ENCODE peak calls at places on chromosomes 1 and 21, in nine cellular contexts. F, J, M, O, K, Z, W, H and V are unnamed samples.

GRCh38 chr1:91281782-91282181 is 122.9 kb downstream of the HFM1 start:
- DNase-seq in K (no peak), Z (no peak), F (no peak), O (no peak), W (no peak), J (no peak), M (no peak), H (no peak), V (no peak)

GRCh38 chr1:61742620-61743431 is 546 bp downstream of the PATJ start:
- DNase-seq in Z (peak; percentile 63), K (no peak), W (peak; percentile 92), M (no peak), O (no peak), J (peak; percentile 39), H (no peak), F (peak; percentile 72), V (no peak)

GRCh38 chr1:45923343-45923742 is 119.9 kb downstream of the MAST2 start:
- DNase-seq in O (no peak), K (no peak), H (no peak), F (no peak), M (no peak), Z (no peak), W (no peak), J (no peak), V (no peak)

GRCh38 chr1:183022202-183023145 is 746 bp upstream of the LAMC1 start:
- DNase-seq in M (peak; percentile 84), F (peak; percentile 92), O (peak; percentile 56), H (peak; percentile 84), K (no peak), J (peak; percentile 99), W (peak; percentile 37), Z (peak; percentile 58), V (peak; percentile 41)

GRCh38 chr1:107804134-107804533 is 160.8 kb downstream of the VAV3 start:
- DNase-seq in M (no peak), H (peak; percentile 64), W (no peak), K (no peak), Z (no peak), J (no peak), O (no peak), F (no peak), V (peak; percentile 60)

GRCh38 chr1:35476099-35476674 is 81.0 kb downstream of the KIAA0319L start:
- DNase-seq in F (no peak), K (no peak), O (no peak), Z (no peak), H (no peak), M (no peak), J (no peak), W (no peak), V (no peak)

GRCh38 chr1:198599749-198600148 is 39.1 kb upstream of the PTPRC start:
- DNase-seq in O (no peak), J (no peak), Z (no peak), M (no peak), K (no peak), F (no peak), H (peak; percentile 24), W (no peak), V (no peak)

GRCh38 chr1:157241185-157241538 is 103.0 kb upstream of the ETV3 start:
- DNase-seq in F (no peak), K (no peak), H (no peak), W (no peak), Z (peak; percentile 36), J (no peak), M (no peak), O (no peak), V (no peak)

GRCh38 chr1:53530550-53530949 is 71.4 kb downstream of the DMRTB1 start:
- DNase-seq in H (no peak), Z (no peak), J (no peak), M (no peak), K (no peak), F (no peak), O (no peak), W (no peak), V (no peak)

GRCh38 chr1:6385673-6386191 is 7.8 kb downstream of the ACOT7 start:
- DNase-seq in M (peak; percentile 77), O (peak; percentile 92), W (peak; percentile 93), Z (peak; percentile 96), H (no peak), F (peak; percentile 84), K (no peak), J (peak; percentile 87), V (no peak)

GRCh38 chr1:220225957-220226356 is 46.3 kb downstream of the RAB3GAP2 start:
- DNase-seq in H (no peak), O (no peak), Z (no peak), J (no peak), K (no peak), M (no peak), W (no peak), F (no peak), V (no peak)

DNA sequence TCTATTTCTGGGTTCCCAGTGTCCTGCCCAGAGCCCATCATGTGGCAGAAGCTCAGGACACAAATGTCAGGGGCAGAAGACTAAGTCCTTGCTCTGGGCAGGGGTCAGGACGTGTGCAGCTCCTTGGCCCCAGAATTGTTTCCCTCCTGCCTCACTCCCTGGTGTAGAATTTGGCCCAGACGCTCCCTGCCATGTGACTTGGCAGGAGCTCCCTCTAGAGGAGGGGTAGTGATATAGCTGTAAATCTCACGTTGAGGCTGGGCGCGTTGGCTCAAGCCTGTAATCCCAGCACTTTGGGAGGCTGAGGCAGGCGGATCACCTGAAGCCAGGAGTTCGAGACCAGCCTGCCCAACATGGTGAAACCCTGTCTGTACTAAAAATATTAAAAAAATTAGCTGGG is 91.2 kb downstream of the UBIAD1 start:
- DNase-seq in K (no peak), J (no peak), Z (peak; percentile 57), O (no peak), M (peak; percentile 19), H (peak; percentile 23), F (no peak), W (no peak), V (peak; percentile 39)
- TF ChIP-seq CTCF in K (peak; percentile 53), J (no peak), Z (peak; percentile 92), O (peak; percentile 64), M (peak; percentile 59), H (peak; percentile 58), F (peak; percentile 34), W (peak; percentile 23), V (peak; percentile 40)

GRCh38 chr21:44301961-44302406 is 2.1 kb downstream of the PFKL start:
- DNase-seq in H (peak; percentile 44), F (no peak), K (no peak), J (no peak), W (no peak), Z (no peak), O (no peak), M (no peak), V (no peak)
- H4K20me1 ChIP-seq in H (no peaks in the 10 kb centered on the region), F (peaks cover 60% of the 10 kb centered on the region), K (peaks cover 59% of the 10 kb centered on the region), J (no peaks in the 10 kb centered on the region), W (peaks cover 56% of the 10 kb centered on the region), Z (no peaks in the 10 kb centered on the region), O (peaks cover 22% of the 10 kb centered on the region), M (no peaks in the 10 kb centered on the region), V (peaks cover 4% of the 10 kb centered on the region)

GRCh38 chr21:19547951-19548635 is 1144.5 kb upstream of the TMPRSS15 start:
- DNase-seq in F (no peak), O (no peak), W (no peak), M (no peak), J (no peak), K (no peak), Z (no peak), H (no peak), V (no peak)
- TF ChIP-seq CTCF in F (no peak), O (no peak), W (no peak), M (no peak), J (no peak), K (no peak), Z (no peak), H (no peak), V (no peak)

DNA sequence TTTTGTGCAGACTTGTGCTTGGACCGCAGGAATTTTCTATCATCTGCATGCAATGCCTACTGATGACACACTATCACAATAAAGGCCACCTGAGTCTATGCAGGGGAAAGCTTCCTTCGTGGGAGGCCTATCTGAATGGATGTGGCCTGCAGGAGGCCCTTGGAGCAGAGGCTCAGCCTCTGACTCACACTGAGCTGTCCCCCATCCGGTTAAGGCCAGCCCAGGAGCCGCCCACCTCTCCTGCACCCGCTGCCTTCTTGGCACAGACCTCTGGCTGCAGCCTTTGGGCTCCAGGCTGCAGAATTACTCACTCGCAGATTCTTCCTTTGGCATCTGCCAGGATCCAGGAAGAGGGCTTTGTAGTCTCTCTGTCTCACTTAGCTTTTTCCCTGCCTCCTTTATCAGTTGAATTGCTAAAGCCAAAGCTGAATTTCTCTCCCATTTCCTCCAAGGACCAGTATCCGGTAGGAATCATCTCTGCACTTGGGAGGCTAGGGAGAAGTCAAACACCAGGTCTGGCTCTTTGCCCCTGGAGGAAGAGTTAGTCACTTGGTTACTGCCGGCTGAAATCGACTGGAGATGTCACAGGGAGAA is 65.1 kb upstream of the JUN start:
- DNase-seq in J (peak; percentile 94), K (no peak), Z (peak; percentile 6), W (peak; percentile 23), H (no peak), O (peak; percentile 95), F (peak; percentile 13), M (peak; percentile 94), V (no peak)
- H4K20me1 ChIP-seq in J (no peaks in the 10 kb centered on the region), K (no peaks in the 10 kb centered on the region), Z (no peaks in the 10 kb centered on the region), W (no peaks in the 10 kb centered on the region), H (no peaks in the 10 kb centered on the region), O (no peaks in the 10 kb centered on the region), F (no peaks in the 10 kb centered on the region), M (no peaks in the 10 kb centered on the region), V (no peaks in the 10 kb centered on the region)